ENCODE peak calls at places on chromosomes 5 and 9, in five cellular contexts. One of them, this sample, is unnamed.

GRCh38 chr5:58156354-58156753 is 303.5 kb downstream of the PLK2 start:
- ATAC-seq in aorta: no peak
- ATAC-seq in lung: no peak
- ATAC-seq in right cardiac atrium: no peak
- ATAC-seq in CD8-positive, alpha-beta T cell: no peak
- ATAC-seq in this sample: no peak

GRCh38 chr5:173268750-173269580 is 34.0 kb upstream of the NKX2-5 start:
- ATAC-seq in aorta: peak
- ATAC-seq in lung: no peak
- ATAC-seq in right cardiac atrium: peak
- ATAC-seq in CD8-positive, alpha-beta T cell: no peak
- ATAC-seq in this sample: no peak

GRCh38 chr5:62649476-62650113 is 71.0 kb downstream of the LRRC70 start:
- ATAC-seq in aorta: no peak
- ATAC-seq in lung: no peak
- ATAC-seq in right cardiac atrium: peak
- ATAC-seq in CD8-positive, alpha-beta T cell: no peak
- ATAC-seq in this sample: no peak

GRCh38 chr5:111734013-111734412 is 23.0 kb downstream of the NREP start:
- ATAC-seq in aorta: peak
- ATAC-seq in lung: no peak
- ATAC-seq in right cardiac atrium: peak
- ATAC-seq in CD8-positive, alpha-beta T cell: no peak
- ATAC-seq in this sample: no peak

GRCh38 chr5:171840066-171840465 is 54.4 kb downstream of the SMIM23 start:
- ATAC-seq in aorta: no peak
- ATAC-seq in lung: no peak
- ATAC-seq in right cardiac atrium: no peak
- ATAC-seq in CD8-positive, alpha-beta T cell: no peak
- ATAC-seq in this sample: no peak

GRCh38 chr9:89738137-89738932 is 133.5 kb downstream of the GADD45G start:
- ATAC-seq in aorta: no peak
- ATAC-seq in lung: no peak
- ATAC-seq in right cardiac atrium: peak
- ATAC-seq in CD8-positive, alpha-beta T cell: no peak
- ATAC-seq in this sample: no peak

GRCh38 chr9:15618540-15619331 is 65.9 kb downstream of the CCDC171 start:
- ATAC-seq in aorta: no peak
- ATAC-seq in lung: no peak
- ATAC-seq in right cardiac atrium: no peak
- ATAC-seq in CD8-positive, alpha-beta T cell: no peak
- ATAC-seq in this sample: no peak

GRCh38 chr9:131037336-131038255 is 28.6 kb downstream of the LAMC3 start:
- ATAC-seq in aorta: peak
- ATAC-seq in lung: no peak
- ATAC-seq in right cardiac atrium: peak
- ATAC-seq in CD8-positive, alpha-beta T cell: no peak
- ATAC-seq in this sample: peak

GRCh38 chr5:123125953-123126352 is 36.9 kb downstream of the PRDM6 start:
- ATAC-seq in aorta: peak
- ATAC-seq in lung: no peak
- ATAC-seq in right cardiac atrium: no peak
- ATAC-seq in CD8-positive, alpha-beta T cell: no peak
- ATAC-seq in this sample: no peak

GRCh38 chr5:150506571-150507282 is 1.2 kb upstream of the NDST1 start:
- ATAC-seq in aorta: no peak
- ATAC-seq in lung: no peak
- ATAC-seq in right cardiac atrium: no peak
- ATAC-seq in CD8-positive, alpha-beta T cell: no peak
- ATAC-seq in this sample: no peak

GRCh38 chr9:128047231-128047630 is 19.9 kb downstream of the NAIF1 start:
- ATAC-seq in aorta: no peak
- ATAC-seq in lung: no peak
- ATAC-seq in right cardiac atrium: no peak
- ATAC-seq in CD8-positive, alpha-beta T cell: no peak
- ATAC-seq in this sample: no peak
- H3K27ac ChIP-seq in aorta: no peak
- H3K27ac ChIP-seq in lung: no peak
- H3K27ac ChIP-seq in right cardiac atrium: no peak
- H3K27ac ChIP-seq in CD8-positive, alpha-beta T cell: no peak
- H3K27ac ChIP-seq in this sample: no peak

GRCh38 chr5:37494756-37495155 is 115.6 kb downstream of the WDR70 start:
- ATAC-seq in aorta: no peak
- ATAC-seq in lung: no peak
- ATAC-seq in right cardiac atrium: no peak
- ATAC-seq in CD8-positive, alpha-beta T cell: no peak
- ATAC-seq in this sample: no peak
- H3K27ac ChIP-seq in aorta: no peak
- H3K27ac ChIP-seq in lung: no peak
- H3K27ac ChIP-seq in right cardiac atrium: no peak
- H3K27ac ChIP-seq in CD8-positive, alpha-beta T cell: no peak
- H3K27ac ChIP-seq in this sample: peak

DNA sequence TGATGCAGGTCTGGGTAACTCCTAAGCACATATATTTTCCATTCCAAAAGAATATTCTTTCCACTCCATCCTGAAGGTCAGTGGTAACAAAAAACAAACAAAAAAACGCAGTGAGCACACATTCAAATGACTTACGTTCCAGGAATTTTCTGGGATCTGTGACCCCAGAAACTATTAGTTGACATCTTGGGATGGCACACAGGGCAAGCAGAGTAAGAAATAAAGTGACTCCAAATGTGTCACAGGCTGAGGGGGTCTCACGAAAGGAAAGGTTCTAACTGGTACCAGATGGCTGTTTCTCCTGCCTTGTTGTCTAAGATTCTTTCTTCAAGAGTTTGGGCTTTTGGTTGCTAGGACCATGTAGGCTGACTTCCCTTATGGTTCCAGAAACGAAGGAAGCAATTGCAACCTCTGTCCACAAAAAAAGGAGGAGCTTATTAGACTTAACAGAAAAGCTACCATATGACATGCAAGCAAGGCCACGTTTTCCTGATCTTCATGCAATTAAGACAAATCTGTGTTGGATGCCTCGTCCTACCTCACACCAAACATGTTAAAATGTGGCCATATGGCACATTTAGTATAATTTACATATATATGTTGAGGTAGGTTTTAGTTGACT is 32.7 kb downstream of the PTGS1 start:
- ATAC-seq in aorta: no peak
- ATAC-seq in lung: no peak
- ATAC-seq in right cardiac atrium: no peak
- ATAC-seq in CD8-positive, alpha-beta T cell: no peak
- ATAC-seq in this sample: no peak
- H3K27ac ChIP-seq in aorta: no peak
- H3K27ac ChIP-seq in lung: no peak
- H3K27ac ChIP-seq in right cardiac atrium: no peak
- H3K27ac ChIP-seq in CD8-positive, alpha-beta T cell: no peak
- H3K27ac ChIP-seq in this sample: no peak

DNA sequence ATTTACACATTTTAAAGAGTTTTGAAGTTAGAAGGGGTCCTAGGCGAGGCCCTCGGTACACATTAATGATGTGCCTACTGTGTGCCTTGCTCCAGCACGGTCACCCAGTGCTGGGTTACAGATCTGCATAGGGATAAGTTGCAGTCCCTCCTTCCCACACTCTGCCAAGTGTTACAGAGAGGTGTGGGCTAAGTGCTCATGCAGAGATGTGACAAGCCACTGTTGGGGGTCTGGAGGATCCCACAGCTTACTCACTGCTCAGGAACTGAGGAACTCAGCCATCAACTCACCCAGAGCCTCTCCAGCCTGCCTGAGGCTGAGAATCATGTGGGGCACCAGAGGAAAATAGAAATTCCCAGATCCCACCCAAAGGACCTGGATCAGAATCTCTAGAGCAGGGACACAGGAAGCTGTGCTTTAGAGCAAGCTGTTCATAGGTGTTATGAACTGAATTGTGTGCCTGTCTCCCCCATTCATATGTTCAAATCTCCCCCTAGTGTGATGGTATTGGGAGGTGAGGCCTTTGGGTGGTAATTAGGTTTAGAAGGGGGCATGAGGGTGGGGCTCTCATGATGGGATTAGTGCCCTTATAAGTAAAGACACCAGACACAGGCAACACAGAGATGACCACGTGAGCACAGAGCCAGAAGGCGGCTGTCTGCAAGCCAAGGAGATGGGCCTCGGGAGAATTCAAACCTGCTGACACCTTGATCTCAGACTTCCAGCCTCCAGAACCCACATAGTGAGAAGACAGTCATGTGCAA is 164.1 kb downstream of the HSD17B3 start:
- ATAC-seq in aorta: no peak
- ATAC-seq in lung: no peak
- ATAC-seq in right cardiac atrium: no peak
- ATAC-seq in CD8-positive, alpha-beta T cell: no peak
- ATAC-seq in this sample: no peak
- H3K27ac ChIP-seq in aorta: no peak
- H3K27ac ChIP-seq in lung: peak
- H3K27ac ChIP-seq in right cardiac atrium: peak
- H3K27ac ChIP-seq in CD8-positive, alpha-beta T cell: no peak
- H3K27ac ChIP-seq in this sample: peak

GRCh38 chr9:121781701-121782464 is 130.4 kb downstream of the DAB2IP start:
- ATAC-seq in aorta: no peak
- ATAC-seq in lung: no peak
- ATAC-seq in right cardiac atrium: no peak
- ATAC-seq in CD8-positive, alpha-beta T cell: no peak
- ATAC-seq in this sample: no peak

GRCh38 chr9:121783126-121783522 is 131.7 kb downstream of the DAB2IP start:
- ATAC-seq in aorta: no peak
- ATAC-seq in lung: no peak
- ATAC-seq in right cardiac atrium: no peak
- ATAC-seq in CD8-positive, alpha-beta T cell: no peak
- ATAC-seq in this sample: no peak

GRCh38 chr9:121783523-121784507 is 132.4 kb downstream of the DAB2IP start:
- ATAC-seq in aorta: peak
- ATAC-seq in lung: no peak
- ATAC-seq in right cardiac atrium: no peak
- ATAC-seq in CD8-positive, alpha-beta T cell: no peak
- ATAC-seq in this sample: no peak

GRCh38 chr9:121781143-121781542 is 129.7 kb downstream of the DAB2IP start:
- ATAC-seq in aorta: no peak
- ATAC-seq in lung: no peak
- ATAC-seq in right cardiac atrium: no peak
- ATAC-seq in CD8-positive, alpha-beta T cell: no peak
- ATAC-seq in this sample: no peak

DNA sequence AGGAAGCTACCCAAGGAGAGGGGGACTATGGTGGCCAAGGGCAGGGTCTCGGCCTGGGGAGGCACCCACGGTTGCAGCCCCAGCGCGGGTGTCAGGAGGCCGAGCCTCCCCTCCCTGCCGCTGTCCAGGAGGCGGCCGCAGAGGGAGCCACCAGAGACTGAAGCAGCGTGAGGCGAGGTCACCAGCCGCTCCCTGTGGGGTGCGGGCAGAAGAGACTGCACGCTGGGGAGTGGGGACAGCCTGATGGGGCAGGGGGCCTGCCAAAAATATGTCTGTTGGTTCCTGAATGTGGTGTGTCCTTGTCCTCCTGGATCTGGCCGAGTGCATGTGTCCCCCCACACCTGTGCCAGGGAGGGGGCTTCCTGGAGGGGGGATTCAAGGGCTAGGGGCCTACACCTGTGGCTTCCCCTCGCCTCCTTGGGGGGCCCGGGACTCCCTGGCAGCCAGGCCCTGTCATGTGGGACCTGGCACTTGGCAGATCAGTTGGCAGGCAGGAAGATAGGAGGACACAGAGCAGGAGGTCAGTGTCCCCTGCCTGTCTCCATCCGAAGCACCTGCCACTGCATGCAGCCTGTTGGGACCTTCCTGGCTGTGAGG is 131.2 kb downstream of the DAB2IP start:
- ATAC-seq in aorta: no peak
- ATAC-seq in lung: no peak
- ATAC-seq in right cardiac atrium: no peak
- ATAC-seq in CD8-positive, alpha-beta T cell: no peak
- ATAC-seq in this sample: no peak
- H3K27ac ChIP-seq in aorta: no peak
- H3K27ac ChIP-seq in lung: no peak
- H3K27ac ChIP-seq in right cardiac atrium: no peak
- H3K27ac ChIP-seq in CD8-positive, alpha-beta T cell: no peak
- H3K27ac ChIP-seq in this sample: no peak

GRCh38 chr5:74327339-74327685 is 313.2 kb downstream of the ENC1 start:
- ATAC-seq in aorta: no peak
- ATAC-seq in lung: no peak
- ATAC-seq in right cardiac atrium: no peak
- ATAC-seq in CD8-positive, alpha-beta T cell: no peak
- ATAC-seq in this sample: no peak
- H3K27ac ChIP-seq in aorta: no peak
- H3K27ac ChIP-seq in lung: no peak
- H3K27ac ChIP-seq in right cardiac atrium: no peak
- H3K27ac ChIP-seq in CD8-positive, alpha-beta T cell: no peak
- H3K27ac ChIP-seq in this sample: no peak

GRCh38 chr5:108521011-108521700 is 139.3 kb upstream of the FBXL17 start:
- ATAC-seq in aorta: no peak
- ATAC-seq in lung: no peak
- ATAC-seq in right cardiac atrium: no peak
- ATAC-seq in CD8-positive, alpha-beta T cell: no peak
- ATAC-seq in this sample: no peak
- H3K27ac ChIP-seq in aorta: no peak
- H3K27ac ChIP-seq in lung: no peak
- H3K27ac ChIP-seq in right cardiac atrium: no peak
- H3K27ac ChIP-seq in CD8-positive, alpha-beta T cell: no peak
- H3K27ac ChIP-seq in this sample: no peak

This sample was measured in gastroesophageal sphincter.